ENCODE peak calls at places on chromosomes 7 and 10, in four cellular contexts. C is CD4-positive, alpha-beta memory T cell; E is right atrium auricular region; L is foreskin keratinocyte. N is an unnamed sample.

GRCh38 chr7:43242628-43243255 is 130.3 kb downstream of the HECW1 start:
- DNase-seq in L (no peak), C (no peak), E (no peak), N (no peak)

GRCh38 chr10:97490592-97490991 is 7.6 kb downstream of the MMS19 start:
- DNase-seq in L (no peak), C (no peak), E (peak; percentile 52), N (no peak)

GRCh38 chr7:52320610-52321009 is 714.8 kb upstream of the POM121L12 start:
- DNase-seq in C (no peak), E (no peak), L (no peak), N (no peak)

GRCh38 chr10:105650311-105650710 is 1009.2 kb downstream of the SORCS3 start:
- DNase-seq in C (no peak), L (no peak), E (no peak), N (no peak)

GRCh38 chr7:151818674-151819519 is 58.0 kb downstream of the PRKAG2 start:
- DNase-seq in L (no peak), C (no peak), E (no peak), N (peak; percentile 59)

GRCh38 chr7:55438765-55439525 is 73.8 kb downstream of the LANCL2 start:
- DNase-seq in L (no peak), E (no peak), C (no peak), N (no peak)

GRCh38 chr7:52547301-52547920 is 488.0 kb upstream of the POM121L12 start:
- DNase-seq in E (no peak), L (no peak), C (no peak), N (no peak)

GRCh38 chr7:132187869-132188789 is 388.1 kb downstream of the PLXNA4 start:
- DNase-seq in C (no peak), L (no peak), E (no peak), N (no peak)

GRCh38 chr7:102860351-102860811 is 52.4 kb upstream of the LRRC17 start:
- DNase-seq in L (peak; percentile 31), E (no peak), C (no peak), N (no peak)

GRCh38 chr7:23967949-23968599 is 258.1 kb downstream of the STK31 start:
- DNase-seq in E (no peak), C (no peak), L (no peak), N (no peak)

GRCh38 chr7:16801111-16801542 is 3.7 kb downstream of the AGR2 start:
- DNase-seq in L (peak; percentile 88), E (no peak), C (no peak), N (no peak)

GRCh38 chr7:44518761-44519160 is 22.4 kb downstream of the NPC1L1 start:
- DNase-seq in L (no peak), C (no peak), E (no peak), N (no peak)

GRCh38 chr10:112115781-112116385 is 67.7 kb downstream of the GPAM start:
- DNase-seq in E (no peak), C (no peak), L (no peak), N (no peak)

GRCh38 chr7:83863906-83864305 is 215.0 kb upstream of the SEMA3E start:
- DNase-seq in C (no peak), E (no peak), L (no peak), N (no peak)

GRCh38 chr10:84401838-84402611 is 73.6 kb downstream of the CCSER2 start:
- DNase-seq in E (no peak), L (no peak), C (no peak), N (no peak)

GRCh38 chr10:43880160-43880559 is 231.5 kb upstream of the ZNF32 start:
- DNase-seq in L (no peak), C (no peak), E (peak; percentile 49), N (no peak)

GRCh38 chr10:5856701-5857004 is 33.0 kb downstream of the ANKRD16 start:
- DNase-seq in E (no peak), C (no peak), L (no peak), N (no peak)

GRCh38 chr10:112565434-112566053 is 118.5 kb downstream of the VTI1A start:
- DNase-seq in C (no peak), E (no peak), L (peak; percentile 21), N (no peak)

GRCh38 chr10:133168617-133169031 is 8.6 kb downstream of the KNDC1 start:
- DNase-seq in E (no peak), C (no peak), L (no peak), N (no peak)

GRCh38 chr10:17751781-17752445 is at the start of gene TMEM236:
- DNase-seq in C (no peak), E (no peak), L (no peak), N (no peak)

GRCh38 chr7:953547-954327 is 743 bp downstream of the ADAP1 start:
- DNase-seq in L (no peak), E (no peak), C (no peak), N (peak; percentile 77)

GRCh38 chr7:53350241-53350640 is 314.8 kb downstream of the POM121L12 start:
- DNase-seq in C (no peak), L (no peak), E (no peak), N (peak; percentile 62)

GRCh38 chr7:92436843-92437445 is 10.3 kb upstream of the GATAD1 start:
- DNase-seq in L (no peak), E (no peak), C (no peak), N (no peak)

GRCh38 chr10:15183689-15184481 is 15.4 kb upstream of the NMT2 start:
- DNase-seq in L (no peak), E (no peak), C (no peak), N (no peak)

GRCh38 chr7:121049897-121050296 is 61.4 kb downstream of the CPED1 start:
- DNase-seq in L (no peak), E (no peak), C (no peak), N (no peak)

GRCh38 chr10:30701471-30702173 is 72.1 kb upstream of the LYZL2 start:
- DNase-seq in C (peak; percentile 88), E (no peak), L (peak; percentile 12), N (no peak)

GRCh38 chr10:129728905-129729540 is 235.1 kb downstream of the EBF3 start:
- DNase-seq in L (no peak), C (no peak), E (no peak), N (no peak)

GRCh38 chr7:99910976-99911375 is 8.4 kb downstream of the TRIM4 start:
- DNase-seq in C (no peak), L (no peak), E (no peak), N (no peak)

GRCh38 chr7:21167942-21168341 is 259.9 kb upstream of the SP4 start:
- DNase-seq in C (no peak), L (no peak), E (no peak), N (no peak)

GRCh38 chr7:40843338-40844026 is 708.7 kb downstream of the SUGCT start:
- DNase-seq in E (no peak), C (no peak), L (peak; percentile 96), N (no peak)

GRCh38 chr7:23106491-23106800 is 861 bp downstream of the KLHL7 start:
- DNase-seq in C (no peak), L (no peak), E (no peak), N (no peak)

GRCh38 chr10:129241461-129241860 is 225.6 kb upstream of the MGMT start:
- DNase-seq in E (no peak), L (no peak), C (no peak), N (no peak)

GRCh38 chr7:24884401-24884800 is 95.6 kb downstream of the OSBPL3 start:
- DNase-seq in E (no peak), L (no peak), C (no peak), N (no peak)

GRCh38 chr10:71598673-71599072 is 120.9 kb downstream of the C10orf105 start:
- DNase-seq in C (no peak), E (peak; percentile 91), L (no peak), N (peak; percentile 80)

DNA sequence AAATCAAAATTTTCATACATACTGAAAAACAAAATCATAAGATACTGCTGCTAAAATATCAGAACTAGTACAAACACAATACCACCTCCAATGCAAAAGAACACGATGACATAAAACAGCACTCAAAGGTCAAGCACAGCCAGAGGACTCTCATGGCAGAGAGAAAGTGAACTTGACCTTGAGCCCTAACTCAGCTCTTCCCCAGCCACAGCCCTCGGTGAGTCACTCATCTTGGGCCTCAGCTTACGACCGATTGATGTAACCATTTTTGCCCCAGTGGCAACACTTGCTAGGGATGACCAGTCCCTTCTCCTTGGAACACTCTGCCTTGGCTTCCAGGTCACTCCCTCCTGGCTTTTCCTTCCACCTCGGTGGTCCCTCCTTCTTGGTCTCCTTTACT is 77.8 kb downstream of the JAZF1 start:
- DNase-seq in E (no peak), L (no peak), C (no peak), N (no peak)
- H3K4me1 ChIP-seq in E (peaks cover 47% of the 10 kb centered on the region), L (peaks cover 8% of the 10 kb centered on the region), C (no peaks in the 10 kb centered on the region), N (no peaks in the 10 kb centered on the region)

DNA sequence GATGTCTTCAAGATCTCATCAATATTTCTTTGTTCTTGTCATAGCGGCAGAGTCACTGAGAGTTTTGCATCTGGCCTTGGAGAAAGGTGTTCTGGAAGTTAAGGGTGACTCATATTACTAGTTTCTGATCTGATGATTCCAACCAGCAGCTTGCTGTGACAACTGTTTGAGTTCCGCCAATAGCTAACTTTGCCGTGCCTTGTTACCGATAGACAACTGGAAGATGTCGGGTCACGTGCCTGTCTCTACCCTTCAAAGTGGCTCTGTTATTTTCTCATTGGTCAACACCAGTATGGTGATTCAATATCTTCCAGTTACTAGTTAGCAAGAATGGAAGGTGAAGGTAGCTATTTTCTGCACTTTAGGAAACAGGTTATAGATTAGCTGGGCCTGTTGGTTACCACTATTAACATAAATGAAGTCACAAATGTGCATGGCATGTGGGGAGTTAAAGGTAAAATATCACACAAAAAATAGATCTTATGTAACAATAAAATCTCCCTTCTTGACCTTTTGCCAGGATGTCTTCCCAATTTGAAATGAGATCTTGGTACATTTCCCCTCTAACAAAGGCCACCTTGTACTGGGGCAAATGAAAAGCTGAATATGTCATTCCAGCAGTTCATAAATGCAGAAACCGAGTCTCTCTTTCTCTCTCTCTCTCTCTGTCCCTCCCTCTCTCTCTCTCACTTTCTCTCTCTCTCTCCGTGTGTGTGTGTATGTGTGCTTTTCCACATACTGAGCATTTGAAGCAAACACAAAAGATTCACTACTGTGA is 2.6 kb upstream of the MGAM2 start:
- DNase-seq in C (no peak), L (no peak), E (no peak), N (no peak)
- H3K27ac ChIP-seq in C (no peak overlapping the region), L (no peak overlapping the region), E (no peak overlapping the region), N (no peak overlapping the region)

GRCh38 chr10:22429146-22429545 is 83.8 kb downstream of the SPAG6 start:
- DNase-seq in C (no peak), L (no peak), E (no peak), N (no peak)
- H3K4me1 ChIP-seq in C (no peaks in the 10 kb centered on the region), L (peaks cover 38% of the 10 kb centered on the region), E (no peaks in the 10 kb centered on the region), N (no peaks in the 10 kb centered on the region)

DNA sequence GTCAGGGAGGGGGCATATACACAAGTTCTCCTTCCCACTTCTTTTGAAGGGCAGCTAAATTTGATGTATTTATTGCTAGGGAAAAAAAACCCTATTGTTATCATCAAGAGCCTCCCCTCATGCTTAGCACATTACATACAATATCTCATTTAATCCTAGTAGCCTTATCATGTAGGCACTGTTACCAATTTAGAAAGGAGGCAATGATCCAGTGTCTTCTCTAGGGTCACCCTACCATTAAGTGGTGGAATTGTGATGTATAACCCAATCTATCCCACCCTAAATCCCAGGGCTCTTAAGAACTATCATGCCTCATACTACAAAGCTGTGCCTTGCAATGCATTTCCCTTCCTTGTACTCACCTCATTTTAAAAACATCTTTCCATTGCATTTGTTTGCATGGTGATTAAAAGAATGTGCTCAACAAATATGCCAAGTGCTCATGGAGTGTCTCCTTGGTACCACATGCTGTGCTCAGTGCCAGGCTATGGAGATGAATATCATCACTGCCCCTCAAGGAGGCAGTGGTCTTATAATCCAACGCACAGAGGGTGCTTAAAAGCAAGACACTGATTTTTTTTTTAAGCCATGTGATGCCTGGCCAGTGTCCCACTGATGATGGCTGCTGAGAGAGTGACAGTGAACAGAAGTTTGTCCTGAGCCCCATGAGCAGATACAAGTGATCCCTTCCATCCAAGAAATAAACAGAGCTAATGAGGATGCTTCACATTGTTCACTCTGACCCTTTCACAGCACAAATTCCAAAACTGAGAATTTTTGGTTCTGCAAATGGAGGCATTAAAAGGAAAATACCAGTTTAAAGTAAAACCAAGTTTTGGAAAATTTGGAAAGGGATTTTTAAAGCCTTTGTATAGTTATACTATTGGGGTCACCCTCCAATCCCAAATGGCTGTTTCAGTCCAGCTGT is 98.2 kb downstream of the SORBS1 start:
- DNase-seq in C (no peak), L (no peak), E (no peak), N (no peak)
- H3K27ac ChIP-seq in C (no peak overlapping the region), L (no peak overlapping the region), E (peak overlapping the region; percentile 99), N (peak overlapping the region; percentile 34)